ENCODE peak calls at places on chromosomes 6 and 20, in six cellular contexts. One of them, this sample, is unnamed.

GRCh38 chr6:6590530-6590929 is 2.0 kb downstream of the LY86 start:
- DNase-seq in pancreas: no peak
- DNase-seq in MM.1S: no peak
- DNase-seq in hepatocyte: no peak
- DNase-seq in psoas muscle: no peak
- DNase-seq in Peyer's patch: no peak
- DNase-seq in this sample: peak; percentile 15

GRCh38 chr20:2654384-2654822 is 2.0 kb downstream of the NOP56 start:
- DNase-seq in pancreas: no peak
- DNase-seq in MM.1S: no peak
- DNase-seq in hepatocyte: no peak
- DNase-seq in psoas muscle: no peak
- DNase-seq in Peyer's patch: no peak
- DNase-seq in this sample: no peak

GRCh38 chr6:161922631-161923119 is 648.8 kb upstream of the AGPAT4 start:
- DNase-seq in pancreas: peak; percentile 67
- DNase-seq in MM.1S: peak; percentile 47
- DNase-seq in hepatocyte: peak; percentile 83
- DNase-seq in psoas muscle: peak; percentile 62
- DNase-seq in Peyer's patch: peak; percentile 78
- DNase-seq in this sample: peak; percentile 44

GRCh38 chr6:138662474-138662873 is 111.1 kb upstream of the CCDC28A start:
- DNase-seq in pancreas: no peak
- DNase-seq in MM.1S: no peak
- DNase-seq in hepatocyte: no peak
- DNase-seq in psoas muscle: no peak
- DNase-seq in Peyer's patch: no peak
- DNase-seq in this sample: no peak

GRCh38 chr6:20220345-20220744 is 8.1 kb upstream of the MBOAT1 start:
- DNase-seq in pancreas: no peak
- DNase-seq in MM.1S: no peak
- DNase-seq in hepatocyte: no peak
- DNase-seq in psoas muscle: no peak
- DNase-seq in Peyer's patch: no peak
- DNase-seq in this sample: no peak

GRCh38 chr6:77492529-77492928 is 29.2 kb upstream of the HTR1B start:
- DNase-seq in pancreas: no peak
- DNase-seq in MM.1S: no peak
- DNase-seq in hepatocyte: peak; percentile 25
- DNase-seq in psoas muscle: no peak
- DNase-seq in Peyer's patch: no peak
- DNase-seq in this sample: no peak

GRCh38 chr6:158476389-158476788 is 83.5 kb upstream of the TMEM181 start:
- DNase-seq in pancreas: no peak
- DNase-seq in MM.1S: no peak
- DNase-seq in hepatocyte: no peak
- DNase-seq in psoas muscle: no peak
- DNase-seq in Peyer's patch: no peak
- DNase-seq in this sample: no peak

GRCh38 chr20:34213213-34213612 is 28.0 kb upstream of the ASIP start:
- DNase-seq in pancreas: no peak
- DNase-seq in MM.1S: no peak
- DNase-seq in hepatocyte: no peak
- DNase-seq in psoas muscle: no peak
- DNase-seq in Peyer's patch: no peak
- DNase-seq in this sample: no peak

GRCh38 chr20:40683221-40683893 is 5.7 kb downstream of the MAFB start:
- DNase-seq in pancreas: no peak
- DNase-seq in MM.1S: no peak
- DNase-seq in hepatocyte: peak; percentile 67
- DNase-seq in psoas muscle: peak; percentile 68
- DNase-seq in Peyer's patch: no peak
- DNase-seq in this sample: no peak

GRCh38 chr6:112639436-112639835 is 292.3 kb downstream of the RFPL4B start:
- DNase-seq in pancreas: no peak
- DNase-seq in MM.1S: no peak
- DNase-seq in hepatocyte: no peak
- DNase-seq in psoas muscle: no peak
- DNase-seq in Peyer's patch: no peak
- DNase-seq in this sample: no peak

DNA sequence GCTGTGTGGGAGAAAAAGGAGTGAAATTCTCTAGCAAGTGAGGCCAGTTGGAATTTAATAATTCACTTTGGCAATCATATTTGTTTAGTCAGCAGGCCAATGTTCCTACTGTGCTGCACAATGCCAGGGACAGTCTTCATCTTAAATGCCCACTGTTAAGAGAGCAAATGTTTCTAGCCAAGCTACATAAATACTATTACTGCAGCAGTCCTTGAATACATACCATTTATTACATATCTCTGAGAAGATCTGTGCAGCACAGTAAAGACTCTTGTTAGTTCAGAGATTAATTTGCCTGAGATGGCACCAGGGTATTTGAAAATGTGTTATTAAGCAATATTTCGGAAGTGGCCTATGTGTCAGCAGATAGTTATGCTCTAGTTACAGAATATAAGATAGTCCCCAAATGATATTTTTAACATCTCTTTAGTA is 105.4 kb downstream of the OGFRL1 start:
- DNase-seq in pancreas: no peak
- DNase-seq in MM.1S: no peak
- DNase-seq in hepatocyte: no peak
- DNase-seq in psoas muscle: no peak
- DNase-seq in Peyer's patch: no peak
- DNase-seq in this sample: no peak
- H3K4me1 ChIP-seq in pancreas: no peaks in the 10 kb centered on the region
- H3K4me1 ChIP-seq in MM.1S: peaks cover 4% of the 10 kb centered on the region
- H3K4me1 ChIP-seq in hepatocyte: peaks cover 16% of the 10 kb centered on the region
- H3K4me1 ChIP-seq in psoas muscle: peaks cover 66% of the 10 kb centered on the region
- H3K4me1 ChIP-seq in Peyer's patch: no peaks in the 10 kb centered on the region
- H3K4me1 ChIP-seq in this sample: peaks cover 41% of the 10 kb centered on the region

GRCh38 chr20:53208110-53208908 is 236.2 kb downstream of the TSHZ2 start:
- DNase-seq in pancreas: no peak
- DNase-seq in MM.1S: no peak
- DNase-seq in hepatocyte: no peak
- DNase-seq in psoas muscle: no peak
- DNase-seq in Peyer's patch: no peak
- DNase-seq in this sample: no peak
- TF ChIP-seq CTCF in pancreas: no peak
- TF ChIP-seq CTCF in MM.1S: peak; percentile 24
- TF ChIP-seq CTCF in hepatocyte: no peak
- TF ChIP-seq CTCF in psoas muscle: no peak
- TF ChIP-seq CTCF in Peyer's patch: no peak
- TF ChIP-seq CTCF in this sample: no peak

GRCh38 chr20:10861086-10861485 is 187.3 kb upstream of the JAG1 start:
- DNase-seq in pancreas: no peak
- DNase-seq in MM.1S: no peak
- DNase-seq in hepatocyte: no peak
- DNase-seq in psoas muscle: no peak
- DNase-seq in Peyer's patch: no peak
- DNase-seq in this sample: no peak

GRCh38 chr20:10861619-10862018 is 187.8 kb upstream of the JAG1 start:
- DNase-seq in pancreas: no peak
- DNase-seq in MM.1S: no peak
- DNase-seq in hepatocyte: no peak
- DNase-seq in psoas muscle: no peak
- DNase-seq in Peyer's patch: no peak
- DNase-seq in this sample: no peak

GRCh38 chr20:10864076-10864672 is 190.4 kb upstream of the JAG1 start:
- DNase-seq in pancreas: peak; percentile 73
- DNase-seq in MM.1S: no peak
- DNase-seq in hepatocyte: peak; percentile 59
- DNase-seq in psoas muscle: no peak
- DNase-seq in Peyer's patch: peak; percentile 86
- DNase-seq in this sample: peak; percentile 31

GRCh38 chr20:10868299-10868698 is 194.5 kb upstream of the JAG1 start:
- DNase-seq in pancreas: no peak
- DNase-seq in MM.1S: no peak
- DNase-seq in hepatocyte: no peak
- DNase-seq in psoas muscle: no peak
- DNase-seq in Peyer's patch: no peak
- DNase-seq in this sample: no peak

DNA sequence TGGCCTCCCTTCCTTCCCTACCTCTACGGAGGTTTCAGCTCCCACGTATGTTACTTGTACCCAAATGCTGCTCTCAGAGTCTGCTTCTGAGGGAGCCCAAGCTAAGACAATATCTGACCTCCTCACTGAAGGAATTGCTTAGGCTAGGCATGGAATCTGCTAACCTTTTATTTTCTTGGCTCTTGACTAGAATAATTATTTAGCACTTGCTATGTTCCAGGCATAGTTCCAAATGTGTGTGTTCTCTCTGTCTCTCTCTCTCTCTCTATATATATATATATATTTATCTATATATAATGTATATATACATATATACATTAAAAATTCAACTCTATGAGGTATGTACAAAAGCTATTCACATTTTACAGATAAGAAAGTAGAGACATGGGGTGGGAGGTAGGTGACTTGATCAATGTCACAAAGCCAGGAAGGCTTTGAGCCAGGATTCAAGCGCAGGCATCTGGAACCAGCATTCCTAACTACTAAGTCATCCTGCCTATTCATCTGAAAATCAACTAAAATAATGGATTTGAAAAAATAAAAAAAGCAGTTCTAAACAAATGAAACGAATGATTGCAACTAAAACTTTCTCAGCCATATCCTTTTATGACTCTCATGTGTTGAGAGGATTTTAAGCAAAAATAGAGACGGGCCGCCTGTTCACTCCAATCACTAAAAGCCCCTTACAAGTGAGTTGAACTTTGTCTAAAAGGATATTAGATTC is 189.7 kb upstream of the JAG1 start:
- DNase-seq in pancreas: no peak
- DNase-seq in MM.1S: no peak
- DNase-seq in hepatocyte: no peak
- DNase-seq in psoas muscle: no peak
- DNase-seq in Peyer's patch: no peak
- DNase-seq in this sample: no peak
- H3K27ac ChIP-seq in pancreas: peak overlapping the region; percentile 4
- H3K27ac ChIP-seq in MM.1S: no peak overlapping the region
- H3K27ac ChIP-seq in hepatocyte: peak overlapping the region; percentile 20
- H3K27ac ChIP-seq in psoas muscle: peak overlapping the region; percentile 61
- H3K27ac ChIP-seq in Peyer's patch: peak overlapping the region; percentile 86
- H3K27ac ChIP-seq in this sample: no peak overlapping the region

GRCh38 chr6:71388846-71389543 is 100.4 kb downstream of the OGFRL1 start:
- DNase-seq in pancreas: no peak
- DNase-seq in MM.1S: no peak
- DNase-seq in hepatocyte: no peak
- DNase-seq in psoas muscle: no peak
- DNase-seq in Peyer's patch: no peak
- DNase-seq in this sample: no peak

GRCh38 chr6:71386215-71386614 is 97.6 kb downstream of the OGFRL1 start:
- DNase-seq in pancreas: no peak
- DNase-seq in MM.1S: no peak
- DNase-seq in hepatocyte: no peak
- DNase-seq in psoas muscle: no peak
- DNase-seq in Peyer's patch: no peak
- DNase-seq in this sample: no peak

GRCh38 chr6:71385111-71385822 is 96.7 kb downstream of the OGFRL1 start:
- DNase-seq in pancreas: no peak
- DNase-seq in MM.1S: no peak
- DNase-seq in hepatocyte: no peak
- DNase-seq in psoas muscle: no peak
- DNase-seq in Peyer's patch: no peak
- DNase-seq in this sample: no peak

GRCh38 chr6:71388068-71388744 is 99.6 kb downstream of the OGFRL1 start:
- DNase-seq in pancreas: no peak
- DNase-seq in MM.1S: peak; percentile 60
- DNase-seq in hepatocyte: no peak
- DNase-seq in psoas muscle: no peak
- DNase-seq in Peyer's patch: no peak
- DNase-seq in this sample: no peak

DNA sequence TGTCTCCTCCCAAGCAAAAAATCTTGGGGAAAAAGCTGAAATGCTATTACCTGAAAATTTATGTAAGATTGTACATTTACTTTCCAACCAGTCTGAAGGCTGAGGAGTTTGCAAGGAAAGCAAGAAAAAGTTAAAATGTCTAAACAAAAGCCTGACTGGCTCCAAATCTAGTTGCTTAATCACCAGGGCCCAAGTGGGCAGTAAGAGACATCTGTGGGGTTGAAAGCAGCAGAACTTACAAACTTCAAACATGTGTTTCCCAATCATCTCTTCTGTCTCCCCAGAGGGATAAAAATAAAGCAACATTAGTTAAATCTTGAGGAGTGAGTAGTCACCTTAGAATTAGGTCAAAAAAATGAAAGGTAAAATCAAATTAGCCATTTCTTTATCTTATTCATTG is 98.6 kb downstream of the OGFRL1 start:
- DNase-seq in pancreas: no peak
- DNase-seq in MM.1S: no peak
- DNase-seq in hepatocyte: no peak
- DNase-seq in psoas muscle: no peak
- DNase-seq in Peyer's patch: no peak
- DNase-seq in this sample: no peak
- H3K4me1 ChIP-seq in pancreas: no peaks in the 10 kb centered on the region
- H3K4me1 ChIP-seq in MM.1S: peaks cover 28% of the 10 kb centered on the region
- H3K4me1 ChIP-seq in hepatocyte: peaks cover 16% of the 10 kb centered on the region
- H3K4me1 ChIP-seq in psoas muscle: peaks cover 45% of the 10 kb centered on the region
- H3K4me1 ChIP-seq in Peyer's patch: no peaks in the 10 kb centered on the region
- H3K4me1 ChIP-seq in this sample: peaks cover 6% of the 10 kb centered on the region

This sample was measured in lung.